ENCODE peak calls at places on chromosomes 16 and 17, in six cellular contexts. D is SJSA1; K is smooth muscle cell of the brain vasculature; J is stimulated activated naive CD4-positive, alpha-beta T cell; M is mucosa of descending colon; O is ELR. Q is an unnamed sample.

GRCh38 chr17:64118452-64118979 is 11.4 kb downstream of the ERN1 start:
- DNase-seq in D (peak; percentile 30), K (no peak), J (no peak), M (no peak), O (peak; percentile 21), Q (peak; percentile 68)

GRCh38 chr16:46715769-46716305 is 26.4 kb downstream of the ORC6 start:
- DNase-seq in D (no peak), K (no peak), J (no peak), M (no peak), O (no peak), Q (no peak)

GRCh38 chr16:28149016-28149888 is 62.5 kb downstream of the XPO6 start:
- DNase-seq in D (no peak), K (no peak), J (peak; percentile 70), M (no peak), O (no peak), Q (peak; percentile 45)

GRCh38 chr16:75261590-75262078 is 10.2 kb upstream of the BCAR1 start:
- DNase-seq in D (no peak), K (no peak), J (no peak), M (no peak), O (no peak), Q (no peak)

GRCh38 chr16:49213594-49213993 is 68.0 kb downstream of the CBLN1 start:
- DNase-seq in D (no peak), K (no peak), J (no peak), M (no peak), O (no peak), Q (no peak)

GRCh38 chr17:38317081-38317480 is 20.1 kb downstream of the MRPL45 start:
- DNase-seq in D (no peak), K (no peak), J (no peak), M (no peak), O (no peak), Q (no peak)

GRCh38 chr16:30633526-30633925 is 17.2 kb upstream of the PRR14 start:
- DNase-seq in D (no peak), K (no peak), J (no peak), M (no peak), O (no peak), Q (no peak)

GRCh38 chr16:53945996-53946395 is 242.0 kb downstream of the FTO start:
- DNase-seq in D (no peak), K (no peak), J (peak; percentile 8), M (no peak), O (peak; percentile 61), Q (no peak)

GRCh38 chr16:15966420-15967222 is 17.2 kb downstream of the ABCC1 start:
- DNase-seq in D (peak; percentile 84), K (no peak), J (no peak), M (no peak), O (peak; percentile 87), Q (no peak)

GRCh38 chr17:63437287-63438091 is 8.6 kb downstream of the CYB561 start:
- DNase-seq in D (no peak), K (no peak), J (no peak), M (no peak), O (no peak), Q (peak; percentile 54)

GRCh38 chr16:9042533-9042932 is 48.9 kb upstream of the HAPSTR1 start:
- DNase-seq in D (peak; percentile 65), K (no peak), J (no peak), M (no peak), O (peak; percentile 26), Q (no peak)

GRCh38 chr16:88747588-88748301 is 37.3 kb downstream of the PIEZO1 start:
- DNase-seq in D (peak; percentile 77), K (no peak), J (no peak), M (no peak), O (peak; percentile 62), Q (peak; percentile 74)

GRCh38 chr17:63969278-63969677 is 3.4 kb downstream of the SCN4A start:
- DNase-seq in D (no peak), K (no peak), J (no peak), M (no peak), O (no peak), Q (no peak)

GRCh38 chr17:61303334-61304096 is 96.1 kb upstream of the TBX2 start:
- DNase-seq in D (no peak), K (no peak), J (no peak), M (no peak), O (peak; percentile 18), Q (no peak)

GRCh38 chr17:67276075-67276474 is 31.1 kb upstream of the HELZ start:
- DNase-seq in D (no peak), K (no peak), J (no peak), M (no peak), O (no peak), Q (no peak)

GRCh38 chr16:86067516-86067915 is 168.6 kb downstream of the IRF8 start:
- DNase-seq in D (no peak), K (no peak), J (no peak), M (no peak), O (no peak), Q (no peak)

GRCh38 chr16:56673916-56674315 is 4.3 kb downstream of the MT1H start:
- DNase-seq in D (no peak), K (no peak), J (peak; percentile 49), M (no peak), O (no peak), Q (no peak)